ENCODE peak calls at places on chromosomes 6 and 20, in ten cellular contexts. F, X, M, G, R, A, Q, E, O and K are unnamed samples.

GRCh38 chr6:6806793-6807518 is 218.4 kb downstream of the LY86 start:
- DNase-seq in F (no peak), Q (no peak), R (no peak), X (no peak), M (no peak), E (no peak), G (no peak), O (peak), A (no peak), K (no peak)

GRCh38 chr6:152503541-152503940 is 133.6 kb downstream of the SYNE1 start:
- DNase-seq in E (peak), F (no peak), Q (no peak), O (no peak), R (no peak), M (no peak), X (no peak), A (no peak), G (no peak), K (no peak)

GRCh38 chr6:78868124-78868523 is 773 bp downstream of the IRAK1BP1 start:
- DNase-seq in R (peak), A (no peak), X (no peak), F (no peak), G (no peak), M (no peak), Q (no peak), E (peak), O (no peak), K (peak)

GRCh38 chr6:137432054-137432545 is 62.1 kb downstream of the OLIG3 start:
- DNase-seq in O (no peak), M (no peak), G (peak), X (no peak), Q (no peak), F (no peak), A (no peak), R (no peak), E (no peak), K (no peak)

GRCh38 chr20:33076662-33077398 is 2.6 kb upstream of the BPIFB4 start:
- DNase-seq in G (no peak), Q (no peak), R (peak), X (no peak), A (no peak), O (peak), F (no peak), M (no peak), E (no peak), K (no peak)

GRCh38 chr6:35391240-35391968 is 49.0 kb downstream of the PPARD start:
- DNase-seq in E (peak), A (peak), X (no peak), R (peak), F (no peak), Q (peak), M (no peak), G (no peak), O (no peak), K (peak)

GRCh38 chr20:37071481-37071911 is 24.3 kb downstream of the RBL1 start:
- DNase-seq in R (peak), Q (peak), F (peak), G (no peak), A (no peak), M (no peak), X (no peak), E (peak), O (no peak), K (peak)

GRCh38 chr20:33124261-33124660 is 43.7 kb upstream of the BPIFA2 start:
- DNase-seq in E (no peak), R (no peak), A (no peak), X (no peak), O (no peak), Q (no peak), M (no peak), G (no peak), F (no peak), K (no peak)

GRCh38 chr20:53513168-53513488 is 80.5 kb downstream of the ZNF217 start:
- DNase-seq in F (no peak), E (peak), O (no peak), A (no peak), G (no peak), M (no peak), R (no peak), X (no peak), Q (no peak), K (no peak)

GRCh38 chr6:153145591-153145990 is 14.5 kb upstream of the RGS17 start:
- DNase-seq in X (no peak), E (no peak), R (no peak), Q (no peak), F (no peak), M (no peak), A (no peak), O (no peak), G (no peak), K (no peak)

GRCh38 chr6:39558791-39559190 is 166.4 kb downstream of the KIF6 start:
- DNase-seq in E (no peak), O (no peak), A (no peak), G (no peak), F (no peak), M (no peak), X (no peak), R (no peak), Q (no peak), K (no peak)

GRCh38 chr6:163750436-163751031 is 336.0 kb downstream of the QKI start:
- DNase-seq in Q (no peak), F (no peak), E (no peak), X (no peak), A (no peak), M (no peak), O (peak), R (no peak), G (no peak), K (no peak)

GRCh38 chr20:36472656-36473071 is 68.7 kb upstream of the MYL9 start:
- DNase-seq in A (no peak), M (no peak), X (no peak), R (peak), O (no peak), E (no peak), F (peak), Q (no peak), G (peak), K (peak)

GRCh38 chr6:155171109-155171746 is 92.6 kb upstream of the CLDN20 start:
- DNase-seq in X (peak), Q (peak), G (peak), O (no peak), E (peak), R (peak), A (no peak), M (peak), F (peak), K (peak)

GRCh38 chr20:54148947-54149764 is 24.6 kb downstream of the CYP24A1 start:
- DNase-seq in G (no peak), R (no peak), X (no peak), E (no peak), F (no peak), Q (no peak), A (no peak), M (no peak), O (no peak), K (no peak)

GRCh38 chr6:57267586-57268293 is 45.6 kb upstream of the RAB23 start:
- DNase-seq in F (peak), G (peak), E (peak), M (no peak), O (no peak), A (peak), X (no peak), R (peak), Q (peak), K (peak)

GRCh38 chr6:20186981-20187380 is 25.3 kb downstream of the MBOAT1 start:
- DNase-seq in F (no peak), O (no peak), G (no peak), E (no peak), X (no peak), A (no peak), R (peak), M (no peak), Q (peak), K (peak)

GRCh38 chr20:7571521-7572065 is 368.7 kb downstream of the HAO1 start:
- DNase-seq in A (no peak), R (no peak), O (no peak), X (no peak), Q (no peak), G (no peak), F (no peak), M (no peak), E (peak), K (peak)

GRCh38 chr20:10448270-10449156 is 13.4 kb downstream of the SLX4IP start:
- DNase-seq in E (peak), M (no peak), X (no peak), O (no peak), R (peak), Q (peak), A (no peak), F (no peak), G (no peak), K (no peak)

GRCh38 chr6:72654101-72654618 is 32.3 kb downstream of the KCNQ5 start:
- DNase-seq in G (no peak), O (no peak), A (no peak), F (no peak), E (no peak), Q (no peak), X (no peak), M (no peak), R (no peak), K (no peak)

GRCh38 chr6:83509416-83509815 is 2.9 kb upstream of the PRSS35 start:
- DNase-seq in Q (peak), F (no peak), M (no peak), E (no peak), G (no peak), O (no peak), A (no peak), R (peak), X (no peak), K (no peak)

GRCh38 chr6:142300758-142301251 is 1.0 kb upstream of the ADGRG6 start:
- DNase-seq in O (no peak), G (no peak), R (peak), A (no peak), E (peak), Q (peak), M (no peak), F (no peak), X (no peak), K (peak)

GRCh38 chr20:31968299-31969126 is 562 bp downstream of the XKR7 start:
- DNase-seq in F (peak), E (peak), O (peak), A (peak), R (peak), Q (peak), X (peak), M (peak), G (peak), K (peak)

GRCh38 chr6:141752677-141753076 is 380.0 kb upstream of the GJE1 start:
- DNase-seq in F (no peak), M (no peak), E (no peak), O (no peak), G (no peak), Q (no peak), A (no peak), X (no peak), R (no peak), K (no peak)

GRCh38 chr6:6969761-6970223 is 138.0 kb upstream of the RREB1 start:
- DNase-seq in A (no peak), G (no peak), M (no peak), X (no peak), O (no peak), F (no peak), Q (no peak), E (no peak), R (no peak), K (no peak)

GRCh38 chr6:73516712-73517489 is 3.9 kb downstream of the EEF1A1 start:
- DNase-seq in M (no peak), F (no peak), G (no peak), X (no peak), R (peak), O (no peak), E (peak), A (no peak), Q (no peak), K (no peak)

GRCh38 chr6:7143161-7143974 is 35.6 kb downstream of the RREB1 start:
- DNase-seq in O (peak), A (no peak), M (no peak), F (no peak), Q (no peak), X (no peak), G (no peak), R (no peak), E (no peak), K (no peak)

GRCh38 chr20:2065111-2065510 is 36.5 kb upstream of the STK35 start:
- DNase-seq in X (no peak), R (no peak), F (no peak), G (no peak), E (peak), O (no peak), A (no peak), M (no peak), Q (no peak), K (no peak)

GRCh38 chr20:33192912-33193501 is 24.1 kb upstream of the BPIFA3 start:
- DNase-seq in Q (no peak), F (no peak), M (no peak), G (no peak), E (no peak), X (no peak), A (no peak), R (no peak), O (no peak), K (no peak)

GRCh38 chr20:62952373-62953166 is at the start of gene SLC17A9:
- DNase-seq in Q (peak), R (peak), M (no peak), X (peak), O (peak), F (peak), E (peak), A (no peak), G (peak), K (peak)

GRCh38 chr6:66628917-66629316 is 921.9 kb upstream of the EYS start:
- DNase-seq in M (no peak), O (no peak), G (no peak), E (peak), A (no peak), F (no peak), X (no peak), R (no peak), Q (no peak), K (no peak)

GRCh38 chr20:63132715-63133471 is 83.0 kb downstream of the YTHDF1 start:
- DNase-seq in X (no peak), A (no peak), Q (no peak), M (no peak), R (no peak), E (no peak), G (no peak), O (no peak), F (no peak), K (no peak)

GRCh38 chr6:79167931-79168694 is 66.4 kb downstream of the HMGN3 start:
- DNase-seq in Q (peak), R (peak), G (no peak), M (no peak), E (peak), A (no peak), X (no peak), F (no peak), O (no peak), K (no peak)